ENCODE peak calls at places on chromosomes 4 and X, in ten cellular contexts. One of them, this sample, is unnamed.

GRCh38 chrX:41758391-41758790 is 34.4 kb downstream of the GPR82 start:
- DNase-seq in Right ventricle myocardium superior: no peak
- DNase-seq in A549: no peak
- DNase-seq in amniotic stem cell: no peak
- DNase-seq in NCI-H1092: no peak
- DNase-seq in cardiac muscle cell: no peak
- DNase-seq in H54: no peak
- DNase-seq in putamen: no peak
- DNase-seq in posterior cingulate gyrus: no peak
- DNase-seq in AG09309: no peak
- DNase-seq in this sample: no peak

GRCh38 chrX:107574711-107575110 is 53.6 kb upstream of the PRPS1 start:
- DNase-seq in Right ventricle myocardium superior: no peak
- DNase-seq in A549: no peak
- DNase-seq in amniotic stem cell: no peak
- DNase-seq in NCI-H1092: no peak
- DNase-seq in cardiac muscle cell: no peak
- DNase-seq in H54: no peak
- DNase-seq in putamen: no peak
- DNase-seq in posterior cingulate gyrus: no peak
- DNase-seq in AG09309: no peak
- DNase-seq in this sample: no peak

GRCh38 chrX:6460893-6461490 is 73.9 kb downstream of the VCX3A start:
- DNase-seq in Right ventricle myocardium superior: no peak
- DNase-seq in A549: no peak
- DNase-seq in amniotic stem cell: no peak
- DNase-seq in NCI-H1092: no peak
- DNase-seq in cardiac muscle cell: no peak
- DNase-seq in H54: no peak
- DNase-seq in putamen: no peak
- DNase-seq in posterior cingulate gyrus: no peak
- DNase-seq in AG09309: no peak
- DNase-seq in this sample: no peak

GRCh38 chrX:23819385-23820234 is 36.6 kb downstream of the SAT1 start:
- DNase-seq in Right ventricle myocardium superior: no peak
- DNase-seq in A549: no peak
- DNase-seq in amniotic stem cell: no peak
- DNase-seq in NCI-H1092: no peak
- DNase-seq in cardiac muscle cell: no peak
- DNase-seq in H54: no peak
- DNase-seq in putamen: no peak
- DNase-seq in posterior cingulate gyrus: no peak
- DNase-seq in AG09309: no peak
- DNase-seq in this sample: no peak

GRCh38 chrX:154774622-154775021 is 12.0 kb downstream of the DKC1 start:
- DNase-seq in Right ventricle myocardium superior: no peak
- DNase-seq in A549: no peak
- DNase-seq in amniotic stem cell: no peak
- DNase-seq in NCI-H1092: no peak
- DNase-seq in cardiac muscle cell: no peak
- DNase-seq in H54: no peak
- DNase-seq in putamen: no peak
- DNase-seq in posterior cingulate gyrus: no peak
- DNase-seq in AG09309: no peak
- DNase-seq in this sample: no peak

GRCh38 chr4:154317600-154317999 is 174.0 kb downstream of the DCHS2 start:
- DNase-seq in Right ventricle myocardium superior: no peak
- DNase-seq in A549: no peak
- DNase-seq in amniotic stem cell: no peak
- DNase-seq in NCI-H1092: no peak
- DNase-seq in cardiac muscle cell: no peak
- DNase-seq in H54: no peak
- DNase-seq in putamen: no peak
- DNase-seq in posterior cingulate gyrus: no peak
- DNase-seq in AG09309: no peak
- DNase-seq in this sample: no peak

GRCh38 chrX:107505223-107505622 is 55.8 kb downstream of the FRMPD3 start:
- DNase-seq in Right ventricle myocardium superior: no peak
- DNase-seq in A549: no peak
- DNase-seq in amniotic stem cell: no peak
- DNase-seq in NCI-H1092: no peak
- DNase-seq in cardiac muscle cell: no peak
- DNase-seq in H54: no peak
- DNase-seq in putamen: no peak
- DNase-seq in posterior cingulate gyrus: no peak
- DNase-seq in AG09309: no peak
- DNase-seq in this sample: no peak

GRCh38 chrX:119999087-119999634 is 55.6 kb upstream of the NKAP start:
- DNase-seq in Right ventricle myocardium superior: no peak
- DNase-seq in A549: no peak
- DNase-seq in amniotic stem cell: no peak
- DNase-seq in NCI-H1092: no peak
- DNase-seq in cardiac muscle cell: no peak
- DNase-seq in H54: no peak
- DNase-seq in putamen: no peak
- DNase-seq in posterior cingulate gyrus: no peak
- DNase-seq in AG09309: no peak
- DNase-seq in this sample: no peak

GRCh38 chr4:174086829-174087799 is 196.4 kb downstream of the FBXO8 start:
- DNase-seq in Right ventricle myocardium superior: peak
- DNase-seq in A549: no peak
- DNase-seq in amniotic stem cell: no peak
- DNase-seq in NCI-H1092: peak
- DNase-seq in cardiac muscle cell: no peak
- DNase-seq in H54: no peak
- DNase-seq in putamen: no peak
- DNase-seq in posterior cingulate gyrus: no peak
- DNase-seq in AG09309: no peak
- DNase-seq in this sample: no peak

GRCh38 chrX:843306-843705 is 212.7 kb downstream of the SHOX start:
- DNase-seq in Right ventricle myocardium superior: no peak
- DNase-seq in A549: no peak
- DNase-seq in amniotic stem cell: no peak
- DNase-seq in NCI-H1092: no peak
- DNase-seq in cardiac muscle cell: no peak
- DNase-seq in H54: no peak
- DNase-seq in putamen: no peak
- DNase-seq in posterior cingulate gyrus: no peak
- DNase-seq in AG09309: no peak
- DNase-seq in this sample: no peak

GRCh38 chrX:74670028-74670427 is 55.6 kb upstream of the RLIM start:
- DNase-seq in Right ventricle myocardium superior: no peak
- DNase-seq in A549: no peak
- DNase-seq in amniotic stem cell: no peak
- DNase-seq in NCI-H1092: no peak
- DNase-seq in cardiac muscle cell: no peak
- DNase-seq in H54: no peak
- DNase-seq in putamen: no peak
- DNase-seq in posterior cingulate gyrus: no peak
- DNase-seq in AG09309: no peak
- DNase-seq in this sample: no peak

GRCh38 chr4:145735330-145735638 is 55.3 kb downstream of the C4orf51 start:
- DNase-seq in Right ventricle myocardium superior: no peak
- DNase-seq in A549: peak
- DNase-seq in amniotic stem cell: peak
- DNase-seq in NCI-H1092: no peak
- DNase-seq in cardiac muscle cell: peak
- DNase-seq in H54: peak
- DNase-seq in putamen: no peak
- DNase-seq in posterior cingulate gyrus: no peak
- DNase-seq in AG09309: peak
- DNase-seq in this sample: peak

GRCh38 chr4:182906786-182907185 is 10.4 kb downstream of the DCTD start:
- DNase-seq in Right ventricle myocardium superior: no peak
- DNase-seq in A549: no peak
- DNase-seq in amniotic stem cell: no peak
- DNase-seq in NCI-H1092: no peak
- DNase-seq in cardiac muscle cell: no peak
- DNase-seq in H54: no peak
- DNase-seq in putamen: no peak
- DNase-seq in posterior cingulate gyrus: no peak
- DNase-seq in AG09309: no peak
- DNase-seq in this sample: no peak

GRCh38 chrX:34658316-34658715 is 1.2 kb upstream of the TMEM47 start:
- DNase-seq in Right ventricle myocardium superior: no peak
- DNase-seq in A549: no peak
- DNase-seq in amniotic stem cell: no peak
- DNase-seq in NCI-H1092: no peak
- DNase-seq in cardiac muscle cell: no peak
- DNase-seq in H54: no peak
- DNase-seq in putamen: no peak
- DNase-seq in posterior cingulate gyrus: no peak
- DNase-seq in AG09309: no peak
- DNase-seq in this sample: no peak

GRCh38 chrX:115065304-115065703 is 47.9 kb upstream of the IL13RA2 start:
- DNase-seq in Right ventricle myocardium superior: no peak
- DNase-seq in A549: no peak
- DNase-seq in amniotic stem cell: no peak
- DNase-seq in NCI-H1092: no peak
- DNase-seq in cardiac muscle cell: no peak
- DNase-seq in H54: no peak
- DNase-seq in putamen: no peak
- DNase-seq in posterior cingulate gyrus: no peak
- DNase-seq in AG09309: no peak
- DNase-seq in this sample: no peak

GRCh38 chr4:145168578-145169187 is 11.7 kb downstream of the OTUD4 start:
- DNase-seq in Right ventricle myocardium superior: no peak
- DNase-seq in A549: no peak
- DNase-seq in amniotic stem cell: no peak
- DNase-seq in NCI-H1092: no peak
- DNase-seq in cardiac muscle cell: no peak
- DNase-seq in H54: no peak
- DNase-seq in putamen: no peak
- DNase-seq in posterior cingulate gyrus: no peak
- DNase-seq in AG09309: no peak
- DNase-seq in this sample: no peak

GRCh38 chrX:15914486-15914885 is 59.9 kb upstream of the AP1S2 start:
- DNase-seq in Right ventricle myocardium superior: no peak
- DNase-seq in A549: no peak
- DNase-seq in amniotic stem cell: no peak
- DNase-seq in NCI-H1092: no peak
- DNase-seq in cardiac muscle cell: no peak
- DNase-seq in H54: no peak
- DNase-seq in putamen: no peak
- DNase-seq in posterior cingulate gyrus: no peak
- DNase-seq in AG09309: no peak
- DNase-seq in this sample: no peak

GRCh38 chr4:169305651-169306050 is 34.9 kb upstream of the SH3RF1 start:
- DNase-seq in Right ventricle myocardium superior: no peak
- DNase-seq in A549: no peak
- DNase-seq in amniotic stem cell: no peak
- DNase-seq in NCI-H1092: no peak
- DNase-seq in cardiac muscle cell: no peak
- DNase-seq in H54: no peak
- DNase-seq in putamen: no peak
- DNase-seq in posterior cingulate gyrus: no peak
- DNase-seq in AG09309: no peak
- DNase-seq in this sample: no peak

GRCh38 chrX:86171366-86171765 is 23.1 kb downstream of the DACH2 start:
- DNase-seq in Right ventricle myocardium superior: no peak
- DNase-seq in A549: peak
- DNase-seq in amniotic stem cell: no peak
- DNase-seq in NCI-H1092: no peak
- DNase-seq in cardiac muscle cell: peak
- DNase-seq in H54: no peak
- DNase-seq in putamen: no peak
- DNase-seq in posterior cingulate gyrus: no peak
- DNase-seq in AG09309: peak
- DNase-seq in this sample: no peak

GRCh38 chr4:1294891-1295290 is 5.2 kb downstream of the MAEA start:
- DNase-seq in Right ventricle myocardium superior: no peak
- DNase-seq in A549: no peak
- DNase-seq in amniotic stem cell: no peak
- DNase-seq in NCI-H1092: no peak
- DNase-seq in cardiac muscle cell: no peak
- DNase-seq in H54: no peak
- DNase-seq in putamen: no peak
- DNase-seq in posterior cingulate gyrus: no peak
- DNase-seq in AG09309: no peak
- DNase-seq in this sample: no peak

GRCh38 chr4:76811604-76812412 is 86.1 kb downstream of the SOWAHB start:
- DNase-seq in Right ventricle myocardium superior: peak
- DNase-seq in A549: no peak
- DNase-seq in amniotic stem cell: no peak
- DNase-seq in NCI-H1092: no peak
- DNase-seq in cardiac muscle cell: no peak
- DNase-seq in H54: no peak
- DNase-seq in putamen: no peak
- DNase-seq in posterior cingulate gyrus: no peak
- DNase-seq in AG09309: peak
- DNase-seq in this sample: no peak

GRCh38 chrX:154378059-154378798 is 866 bp upstream of the EMD start:
- DNase-seq in Right ventricle myocardium superior: peak
- DNase-seq in A549: no peak
- DNase-seq in amniotic stem cell: no peak
- DNase-seq in NCI-H1092: peak
- DNase-seq in cardiac muscle cell: no peak
- DNase-seq in H54: no peak
- DNase-seq in putamen: no peak
- DNase-seq in posterior cingulate gyrus: peak
- DNase-seq in AG09309: no peak
- DNase-seq in this sample: no peak

GRCh38 chrX:65035451-65035779 is 59.2 kb upstream of the ZC4H2 start:
- DNase-seq in Right ventricle myocardium superior: peak
- DNase-seq in A549: no peak
- DNase-seq in amniotic stem cell: no peak
- DNase-seq in NCI-H1092: no peak
- DNase-seq in cardiac muscle cell: no peak
- DNase-seq in H54: no peak
- DNase-seq in putamen: no peak
- DNase-seq in posterior cingulate gyrus: peak
- DNase-seq in AG09309: no peak
- DNase-seq in this sample: no peak

GRCh38 chrX:16123222-16123786 is at the start of gene GRPR:
- DNase-seq in Right ventricle myocardium superior: peak
- DNase-seq in A549: peak
- DNase-seq in amniotic stem cell: peak
- DNase-seq in NCI-H1092: peak
- DNase-seq in cardiac muscle cell: peak
- DNase-seq in H54: peak
- DNase-seq in putamen: peak
- DNase-seq in posterior cingulate gyrus: peak
- DNase-seq in AG09309: peak
- DNase-seq in this sample: peak

GRCh38 chrX:154750301-154751120 is at the start of gene GAB3:
- DNase-seq in Right ventricle myocardium superior: peak
- DNase-seq in A549: no peak
- DNase-seq in amniotic stem cell: no peak
- DNase-seq in NCI-H1092: peak
- DNase-seq in cardiac muscle cell: peak
- DNase-seq in H54: no peak
- DNase-seq in putamen: no peak
- DNase-seq in posterior cingulate gyrus: peak
- DNase-seq in AG09309: no peak
- DNase-seq in this sample: no peak

GRCh38 chrX:40964633-40965586 is 120.3 kb upstream of the USP9X start:
- DNase-seq in Right ventricle myocardium superior: no peak
- DNase-seq in A549: no peak
- DNase-seq in amniotic stem cell: no peak
- DNase-seq in NCI-H1092: no peak
- DNase-seq in cardiac muscle cell: no peak
- DNase-seq in H54: no peak
- DNase-seq in putamen: no peak
- DNase-seq in posterior cingulate gyrus: no peak
- DNase-seq in AG09309: no peak
- DNase-seq in this sample: no peak

GRCh38 chr4:3836041-3836801 is 70.0 kb downstream of the ADRA2C start:
- DNase-seq in Right ventricle myocardium superior: peak
- DNase-seq in A549: no peak
- DNase-seq in amniotic stem cell: no peak
- DNase-seq in NCI-H1092: no peak
- DNase-seq in cardiac muscle cell: peak
- DNase-seq in H54: no peak
- DNase-seq in putamen: peak
- DNase-seq in posterior cingulate gyrus: no peak
- DNase-seq in AG09309: no peak
- DNase-seq in this sample: no peak

GRCh38 chr4:80336582-80336981 is 1.1 kb downstream of the CFAP299 start:
- DNase-seq in Right ventricle myocardium superior: no peak
- DNase-seq in A549: peak
- DNase-seq in amniotic stem cell: no peak
- DNase-seq in NCI-H1092: no peak
- DNase-seq in cardiac muscle cell: peak
- DNase-seq in H54: peak
- DNase-seq in putamen: no peak
- DNase-seq in posterior cingulate gyrus: no peak
- DNase-seq in AG09309: no peak
- DNase-seq in this sample: no peak